ENCODE peak calls at places on chromosomes 4 and X, in nine cellular contexts. W is stimulated activated CD8-positive, alpha-beta memory T cell treated with anti-CD3 and anti-CD28 coated beads, Interleukin-4, amount 100 ng/mL, for 4 hours; T is HEK293T; A is G401; F is trophoblast cell; P is T-helper 17 cell; J is T follicular helper cell; Z is NCI-H2029 treated with DMSO at 0.1 percent for 48 hours; Q is activated T-cell treated with anti-CD3 and anti-CD28 coated beads for 48 hours. Y is an unnamed sample.

GRCh38 chrX:110851780-110852179 is 56.2 kb upstream of the CHRDL1 start:
- DNase-seq in A (no peak), J (no peak), Q (no peak), P (no peak), F (no peak), W (no peak), Z (no peak), T (no peak), Y (no peak)

GRCh38 chr4:162838671-162839070 is 328.0 kb downstream of the NAF1 start:
- DNase-seq in W (no peak), Z (no peak), P (no peak), A (no peak), F (peak), J (no peak), T (no peak), Q (no peak), Y (no peak)

GRCh38 chr4:133969202-133969873 is 232.3 kb downstream of the PABPC4L start:
- DNase-seq in T (no peak), W (no peak), A (peak), Q (no peak), Z (no peak), P (no peak), J (no peak), F (no peak), Y (no peak)

GRCh38 chrX:49186125-49187027 is at the start of gene PRICKLE3:
- DNase-seq in W (peak), Z (peak), T (peak), A (peak), P (peak), J (peak), Q (peak), F (peak), Y (peak)

GRCh38 chrX:113260474-113260873 is 419.8 kb upstream of the AMOT start:
- DNase-seq in Q (no peak), Z (no peak), T (peak), P (no peak), A (no peak), W (no peak), J (no peak), F (no peak), Y (no peak)

GRCh38 chr4:99677161-99677560 is 19.5 kb upstream of the C4orf54 start:
- DNase-seq in F (no peak), P (no peak), Q (no peak), A (no peak), T (no peak), W (no peak), J (no peak), Z (no peak), Y (no peak)

GRCh38 chr4:174669278-174669677 is 147.0 kb upstream of the HPGD start:
- DNase-seq in A (no peak), P (no peak), W (no peak), J (no peak), T (no peak), Q (no peak), F (peak), Z (no peak), Y (no peak)

GRCh38 chr4:34250562-34250961 is 1993.8 kb downstream of the ARAP2 start:
- DNase-seq in A (no peak), P (no peak), F (no peak), W (no peak), Z (no peak), T (no peak), J (no peak), Q (no peak), Y (no peak)

GRCh38 chr4:98482847-98483806 is 175.3 kb downstream of the TSPAN5 start:
- DNase-seq in T (no peak), J (no peak), F (no peak), A (no peak), Z (no peak), P (no peak), W (no peak), Q (peak), Y (no peak)

GRCh38 chr4:176769519-176769918 is 23.2 kb downstream of the VEGFC start:
- DNase-seq in Q (no peak), W (no peak), T (no peak), J (no peak), F (no peak), A (no peak), Z (no peak), P (no peak), Y (no peak)

GRCh38 chr4:105780176-105780575 is 71.6 kb downstream of the GSTCD start:
- DNase-seq in J (no peak), Z (no peak), Q (no peak), W (no peak), A (no peak), F (no peak), T (no peak), P (no peak), Y (no peak)

GRCh38 chr4:100082852-100083251 is 107.4 kb downstream of the DDIT4L start:
- DNase-seq in Z (no peak), A (no peak), F (no peak), T (no peak), Q (no peak), J (no peak), P (no peak), W (no peak), Y (no peak)

GRCh38 chrX:46611658-46612362 is 38.2 kb downstream of the CHST7 start:
- DNase-seq in T (no peak), A (no peak), W (no peak), P (peak), Q (no peak), F (no peak), Z (no peak), J (peak), Y (no peak)

GRCh38 chr4:165381821-165382373 is 3.1 kb downstream of the CPE start:
- DNase-seq in P (no peak), Z (no peak), A (peak), J (no peak), Q (no peak), T (no peak), W (no peak), F (no peak), Y (no peak)

GRCh38 chr4:4609622-4610334 is 67.9 kb upstream of the STX18 start:
- DNase-seq in W (no peak), J (no peak), A (no peak), P (no peak), T (no peak), Z (no peak), F (no peak), Q (no peak), Y (no peak)

GRCh38 chrX:129512409-129512808 is 10.9 kb downstream of the SMARCA1 start:
- DNase-seq in Q (no peak), T (no peak), J (no peak), Z (no peak), F (no peak), A (no peak), W (no peak), P (no peak), Y (no peak)

GRCh38 chr4:3635090-3635820 is 103.0 kb upstream of the LRPAP1 start:
- DNase-seq in T (no peak), Q (no peak), W (no peak), F (no peak), A (no peak), P (no peak), Z (no peak), J (no peak), Y (no peak)

GRCh38 chr4:182240161-182241130 is 2.8 kb upstream of the TENM3 start:
- DNase-seq in P (no peak), T (no peak), Q (no peak), F (peak), Z (no peak), W (no peak), A (no peak), J (no peak), Y (no peak)

GRCh38 chr4:119536572-119537528 is 91.8 kb downstream of the PDE5A start:
- DNase-seq in T (no peak), Z (no peak), F (no peak), P (no peak), Q (no peak), W (no peak), J (no peak), A (no peak), Y (peak)

GRCh38 chr4:150001815-150002214 is 76.4 kb upstream of the DCLK2 start:
- DNase-seq in Z (no peak), A (no peak), J (no peak), P (no peak), Q (no peak), F (peak), T (no peak), W (no peak), Y (no peak)

GRCh38 chrX:132692066-132692465 is 203.2 kb upstream of the MBNL3 start:
- DNase-seq in P (no peak), Z (no peak), Q (no peak), F (peak), T (no peak), A (no peak), J (no peak), W (no peak), Y (no peak)

GRCh38 chrX:38287669-38288068 is 39.6 kb downstream of the RPGR start:
- DNase-seq in J (no peak), P (no peak), A (no peak), F (no peak), T (no peak), Q (no peak), W (no peak), Z (no peak), Y (no peak)

GRCh38 chr4:16113741-16114140 is 29.9 kb upstream of the PROM1 start:
- DNase-seq in F (no peak), W (no peak), Q (no peak), J (no peak), T (no peak), P (no peak), A (no peak), Z (no peak), Y (no peak)

GRCh38 chr4:19729873-19730735 is 521.6 kb upstream of the SLIT2 start:
- DNase-seq in F (no peak), A (no peak), W (no peak), P (no peak), Q (no peak), Z (no peak), T (no peak), J (no peak), Y (no peak)

GRCh38 chrX:13215729-13216128 is 104.1 kb downstream of the ATXN3L start:
- DNase-seq in A (no peak), Z (no peak), F (no peak), T (no peak), Q (no peak), J (no peak), W (no peak), P (no peak), Y (no peak)

GRCh38 chr4:106266201-106266600 is 49.8 kb downstream of the TBCK start:
- DNase-seq in A (peak), F (peak), P (no peak), Z (peak), T (peak), J (no peak), Q (no peak), W (no peak), Y (no peak)

GRCh38 chrX:95057341-95057740 is 1383.3 kb downstream of the FAM133A start:
- DNase-seq in P (no peak), F (no peak), T (no peak), J (no peak), Q (no peak), Z (no peak), A (no peak), W (no peak), Y (no peak)

GRCh38 chr4:151717271-151717670 is 43.5 kb downstream of the GATB start:
- DNase-seq in W (no peak), T (no peak), Z (no peak), J (no peak), A (no peak), Q (no peak), P (no peak), F (no peak), Y (no peak)

Y was measured in memory B cell.